ENCODE peak calls at places on chromosomes 2 and 18, in ten cellular contexts. One of them, this sample, is unnamed.

GRCh38 chr2:198441876-198442275 is 637.5 kb downstream of the PLCL1 start:
- DNase-seq in pancreas: no peak
- DNase-seq in A549: no peak
- DNase-seq in GM12891: no peak
- DNase-seq in hepatic stellate cell: no peak
- DNase-seq in effector CD8-positive, alpha-beta T cell: no peak
- DNase-seq in putamen: no peak
- DNase-seq in activated CD4-positive, alpha-beta T cell treated with anti-CD3 and anti-CD28 coated beads for 48 hours: no peak
- DNase-seq in activated naive CD8-positive, alpha-beta T cell treated with anti-CD3 and anti-CD28 coated beads for 36 hours: no peak
- DNase-seq in amniotic stem cell: peak
- DNase-seq in this sample: peak

GRCh38 chr2:237964578-237965404 is 2.0 kb upstream of the UBE2F start:
- DNase-seq in GM12891: no peak
- DNase-seq in activated naive CD8-positive, alpha-beta T cell treated with anti-CD3 and anti-CD28 coated beads for 36 hours: no peak
- DNase-seq in putamen: no peak
- DNase-seq in effector CD8-positive, alpha-beta T cell: no peak
- DNase-seq in amniotic stem cell: no peak
- DNase-seq in A549: no peak
- DNase-seq in activated CD4-positive, alpha-beta T cell treated with anti-CD3 and anti-CD28 coated beads for 48 hours: no peak
- DNase-seq in hepatic stellate cell: no peak
- DNase-seq in pancreas: no peak
- DNase-seq in this sample: no peak

GRCh38 chr2:23803965-23804542 is 122.9 kb downstream of the ATAD2B start:
- DNase-seq in activated naive CD8-positive, alpha-beta T cell treated with anti-CD3 and anti-CD28 coated beads for 36 hours: no peak
- DNase-seq in activated CD4-positive, alpha-beta T cell treated with anti-CD3 and anti-CD28 coated beads for 48 hours: peak
- DNase-seq in amniotic stem cell: no peak
- DNase-seq in A549: peak
- DNase-seq in GM12891: no peak
- DNase-seq in putamen: peak
- DNase-seq in effector CD8-positive, alpha-beta T cell: no peak
- DNase-seq in pancreas: peak
- DNase-seq in hepatic stellate cell: no peak
- DNase-seq in this sample: peak

GRCh38 chr18:3983351-3983969 is 471.6 kb downstream of the DLGAP1 start:
- DNase-seq in pancreas: no peak
- DNase-seq in amniotic stem cell: no peak
- DNase-seq in A549: peak
- DNase-seq in putamen: no peak
- DNase-seq in GM12891: no peak
- DNase-seq in effector CD8-positive, alpha-beta T cell: no peak
- DNase-seq in activated CD4-positive, alpha-beta T cell treated with anti-CD3 and anti-CD28 coated beads for 48 hours: no peak
- DNase-seq in activated naive CD8-positive, alpha-beta T cell treated with anti-CD3 and anti-CD28 coated beads for 36 hours: no peak
- DNase-seq in hepatic stellate cell: no peak
- DNase-seq in this sample: no peak

GRCh38 chr2:232787806-232788205 is 11.4 kb upstream of the KCNJ13 start:
- DNase-seq in effector CD8-positive, alpha-beta T cell: no peak
- DNase-seq in amniotic stem cell: no peak
- DNase-seq in activated naive CD8-positive, alpha-beta T cell treated with anti-CD3 and anti-CD28 coated beads for 36 hours: no peak
- DNase-seq in putamen: no peak
- DNase-seq in activated CD4-positive, alpha-beta T cell treated with anti-CD3 and anti-CD28 coated beads for 48 hours: no peak
- DNase-seq in GM12891: no peak
- DNase-seq in pancreas: no peak
- DNase-seq in A549: no peak
- DNase-seq in hepatic stellate cell: no peak
- DNase-seq in this sample: no peak

GRCh38 chr2:201152517-201152916 is 30.4 kb upstream of the CASP10 start:
- DNase-seq in activated CD4-positive, alpha-beta T cell treated with anti-CD3 and anti-CD28 coated beads for 48 hours: no peak
- DNase-seq in putamen: no peak
- DNase-seq in A549: no peak
- DNase-seq in GM12891: no peak
- DNase-seq in effector CD8-positive, alpha-beta T cell: no peak
- DNase-seq in hepatic stellate cell: no peak
- DNase-seq in pancreas: no peak
- DNase-seq in amniotic stem cell: no peak
- DNase-seq in activated naive CD8-positive, alpha-beta T cell treated with anti-CD3 and anti-CD28 coated beads for 36 hours: no peak
- DNase-seq in this sample: no peak

GRCh38 chr18:76687271-76688006 is 134.9 kb upstream of the ZNF236 start:
- DNase-seq in effector CD8-positive, alpha-beta T cell: no peak
- DNase-seq in A549: no peak
- DNase-seq in putamen: no peak
- DNase-seq in activated CD4-positive, alpha-beta T cell treated with anti-CD3 and anti-CD28 coated beads for 48 hours: peak
- DNase-seq in amniotic stem cell: no peak
- DNase-seq in hepatic stellate cell: no peak
- DNase-seq in GM12891: no peak
- DNase-seq in activated naive CD8-positive, alpha-beta T cell treated with anti-CD3 and anti-CD28 coated beads for 36 hours: peak
- DNase-seq in pancreas: no peak
- DNase-seq in this sample: peak

GRCh38 chr2:79670198-79670597 is 157.3 kb downstream of the CTNNA2 start:
- DNase-seq in A549: peak
- DNase-seq in effector CD8-positive, alpha-beta T cell: no peak
- DNase-seq in amniotic stem cell: no peak
- DNase-seq in GM12891: no peak
- DNase-seq in putamen: no peak
- DNase-seq in hepatic stellate cell: no peak
- DNase-seq in pancreas: no peak
- DNase-seq in activated naive CD8-positive, alpha-beta T cell treated with anti-CD3 and anti-CD28 coated beads for 36 hours: no peak
- DNase-seq in activated CD4-positive, alpha-beta T cell treated with anti-CD3 and anti-CD28 coated beads for 48 hours: no peak
- DNase-seq in this sample: no peak

GRCh38 chr2:100744589-100744988 is 75.3 kb upstream of the NPAS2 start:
- DNase-seq in hepatic stellate cell: no peak
- DNase-seq in putamen: no peak
- DNase-seq in effector CD8-positive, alpha-beta T cell: no peak
- DNase-seq in GM12891: no peak
- DNase-seq in amniotic stem cell: no peak
- DNase-seq in pancreas: no peak
- DNase-seq in activated CD4-positive, alpha-beta T cell treated with anti-CD3 and anti-CD28 coated beads for 48 hours: no peak
- DNase-seq in activated naive CD8-positive, alpha-beta T cell treated with anti-CD3 and anti-CD28 coated beads for 36 hours: no peak
- DNase-seq in A549: no peak
- DNase-seq in this sample: no peak

GRCh38 chr2:84832772-84833461 is 48.0 kb downstream of the TRABD2A start:
- DNase-seq in putamen: peak
- DNase-seq in amniotic stem cell: no peak
- DNase-seq in GM12891: peak
- DNase-seq in hepatic stellate cell: peak
- DNase-seq in effector CD8-positive, alpha-beta T cell: no peak
- DNase-seq in activated naive CD8-positive, alpha-beta T cell treated with anti-CD3 and anti-CD28 coated beads for 36 hours: peak
- DNase-seq in activated CD4-positive, alpha-beta T cell treated with anti-CD3 and anti-CD28 coated beads for 48 hours: no peak
- DNase-seq in pancreas: peak
- DNase-seq in A549: no peak
- DNase-seq in this sample: peak

GRCh38 chr2:144523606-144524131 is 3.8 kb upstream of the ZEB2 start:
- DNase-seq in GM12891: no peak
- DNase-seq in pancreas: no peak
- DNase-seq in activated naive CD8-positive, alpha-beta T cell treated with anti-CD3 and anti-CD28 coated beads for 36 hours: no peak
- DNase-seq in amniotic stem cell: no peak
- DNase-seq in effector CD8-positive, alpha-beta T cell: no peak
- DNase-seq in activated CD4-positive, alpha-beta T cell treated with anti-CD3 and anti-CD28 coated beads for 48 hours: no peak
- DNase-seq in putamen: no peak
- DNase-seq in A549: no peak
- DNase-seq in hepatic stellate cell: no peak
- DNase-seq in this sample: peak

GRCh38 chr2:107719781-107720180 is 106.9 kb upstream of the RGPD4 start:
- DNase-seq in putamen: no peak
- DNase-seq in hepatic stellate cell: no peak
- DNase-seq in activated CD4-positive, alpha-beta T cell treated with anti-CD3 and anti-CD28 coated beads for 48 hours: no peak
- DNase-seq in A549: no peak
- DNase-seq in pancreas: no peak
- DNase-seq in GM12891: no peak
- DNase-seq in activated naive CD8-positive, alpha-beta T cell treated with anti-CD3 and anti-CD28 coated beads for 36 hours: no peak
- DNase-seq in effector CD8-positive, alpha-beta T cell: no peak
- DNase-seq in amniotic stem cell: no peak
- DNase-seq in this sample: no peak

This sample was measured in activated CD8-positive, alpha-beta T cell treated with anti-CD3 and anti-CD28 coated beads for 36 hours.